ENCODE peak calls at places on chromosomes 16 and 17, in six cellular contexts. K, D, V, E, W and H are unnamed samples.

GRCh38 chr17:56319531-56319930 is 166.3 kb downstream of the ANKFN1 start:
- DNase-seq in K (no peak), D (no peak), V (peak), E (peak), W (no peak), H (no peak)

GRCh38 chr16:13553453-13553985 is 366.4 kb upstream of the ERCC4 start:
- DNase-seq in K (no peak), D (no peak), V (no peak), E (no peak), W (no peak), H (no peak)

GRCh38 chr17:8005951-8006730 is 3.7 kb downstream of the GUCY2D start:
- DNase-seq in K (no peak), D (no peak), V (no peak), E (no peak), W (no peak), H (no peak)

GRCh38 chr17:82358467-82359350 is at the start of gene TEX19:
- DNase-seq in K (no peak), D (no peak), V (no peak), E (no peak), W (peak), H (no peak)

GRCh38 chr16:17377360-17378324 is 93.1 kb downstream of the XYLT1 start:
- DNase-seq in K (no peak), D (no peak), V (no peak), E (no peak), W (no peak), H (no peak)

GRCh38 chr17:57499648-57500049 is 243.3 kb downstream of the MSI2 start:
- DNase-seq in K (no peak), D (no peak), V (no peak), E (no peak), W (no peak), H (no peak)

GRCh38 chr16:10594312-10594950 is 14.0 kb upstream of the EMP2 start:
- DNase-seq in K (no peak), D (no peak), V (no peak), E (no peak), W (no peak), H (no peak)

GRCh38 chr16:54080524-54081008 is 206.0 kb downstream of the IRX3 start:
- DNase-seq in K (no peak), D (no peak), V (peak), E (peak), W (no peak), H (no peak)

GRCh38 chr16:934178-934577 is 36.6 kb downstream of the LMF1 start:
- DNase-seq in K (no peak), D (no peak), V (no peak), E (no peak), W (no peak), H (no peak)

GRCh38 chr17:47649972-47650524 is 329 bp downstream of the KPNB1 start:
- DNase-seq in K (no peak), D (no peak), V (no peak), E (no peak), W (no peak), H (no peak)

GRCh38 chr17:72380737-72381136 is 259.9 kb downstream of the SOX9 start:
- DNase-seq in K (no peak), D (no peak), V (no peak), E (no peak), W (no peak), H (no peak)

GRCh38 chr17:28727727-28728363 is 743 bp upstream of the NEK8 start:
- DNase-seq in K (peak), D (peak), V (peak), E (no peak), W (peak), H (peak)

GRCh38 chr17:57879437-57880085 is 29.7 kb upstream of the MRPS23 start:
- DNase-seq in K (no peak), D (no peak), V (no peak), E (no peak), W (no peak), H (no peak)

GRCh38 chr17:59001158-59001814 is 105.4 kb downstream of the TRIM37 start:
- DNase-seq in K (no peak), D (peak), V (peak), E (peak), W (no peak), H (peak)

GRCh38 chr16:57999971-58000705 is at the start of gene ZNF319:
- DNase-seq in K (no peak), D (no peak), V (no peak), E (no peak), W (no peak), H (no peak)

GRCh38 chr17:43943769-43944418 is 1.6 kb upstream of the PPY start:
- DNase-seq in K (peak), D (peak), V (peak), E (no peak), W (peak), H (peak)

GRCh38 chr17:43939886-43940285 is 2.4 kb downstream of the PPY start:
- DNase-seq in K (no peak), D (no peak), V (no peak), E (no peak), W (no peak), H (no peak)

GRCh38 chr17:43942286-43942685 is at the start of gene PPY:
- DNase-seq in K (no peak), D (no peak), V (no peak), E (no peak), W (no peak), H (no peak)

GRCh38 chr17:43938838-43939182 is 3.5 kb downstream of the PPY start:
- DNase-seq in K (no peak), D (no peak), V (no peak), E (no peak), W (no peak), H (no peak)

DNA sequence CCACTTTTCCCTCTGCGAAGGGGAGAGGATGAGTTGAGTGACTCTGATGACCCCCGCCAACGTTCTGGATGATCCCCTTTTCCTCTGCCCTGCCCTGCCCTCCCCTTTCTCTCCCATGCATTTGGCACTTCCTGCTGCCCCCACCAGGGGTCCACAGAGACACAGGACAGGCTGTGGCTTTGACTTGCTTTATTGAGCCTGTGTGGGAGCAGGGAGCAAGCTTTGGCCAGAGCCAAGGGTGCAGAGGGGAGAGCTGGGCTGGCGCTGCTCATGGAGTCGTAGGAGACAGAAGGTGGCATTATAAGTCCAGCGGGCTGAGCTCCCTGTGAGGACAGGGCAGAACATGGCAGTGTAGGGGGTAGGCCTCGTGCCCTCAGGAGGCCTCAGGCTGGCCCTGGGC is 1.6 kb downstream of the PPY start:
- DNase-seq in K (peak), D (no peak), V (peak), E (no peak), W (peak), H (no peak)
- TF ChIP-seq CTCF in K (peak), D (no peak), V (peak), E (peak), W (peak), H (no peak)

GRCh38 chr17:14780116-14780515 is 479.2 kb downstream of the HS3ST3B1 start:
- DNase-seq in K (no peak), D (no peak), V (no peak), E (no peak), W (no peak), H (no peak)

GRCh38 chr17:14781123-14781522 is 480.2 kb downstream of the HS3ST3B1 start:
- DNase-seq in K (no peak), D (no peak), V (no peak), E (no peak), W (no peak), H (no peak)

GRCh38 chr17:14779236-14779635 is 478.4 kb downstream of the HS3ST3B1 start:
- DNase-seq in K (no peak), D (no peak), V (no peak), E (no peak), W (no peak), H (no peak)

GRCh38 chr17:14790518-14790917 is 474.6 kb downstream of the PMP22 start:
- DNase-seq in K (no peak), D (no peak), V (peak), E (no peak), W (no peak), H (no peak)

DNA sequence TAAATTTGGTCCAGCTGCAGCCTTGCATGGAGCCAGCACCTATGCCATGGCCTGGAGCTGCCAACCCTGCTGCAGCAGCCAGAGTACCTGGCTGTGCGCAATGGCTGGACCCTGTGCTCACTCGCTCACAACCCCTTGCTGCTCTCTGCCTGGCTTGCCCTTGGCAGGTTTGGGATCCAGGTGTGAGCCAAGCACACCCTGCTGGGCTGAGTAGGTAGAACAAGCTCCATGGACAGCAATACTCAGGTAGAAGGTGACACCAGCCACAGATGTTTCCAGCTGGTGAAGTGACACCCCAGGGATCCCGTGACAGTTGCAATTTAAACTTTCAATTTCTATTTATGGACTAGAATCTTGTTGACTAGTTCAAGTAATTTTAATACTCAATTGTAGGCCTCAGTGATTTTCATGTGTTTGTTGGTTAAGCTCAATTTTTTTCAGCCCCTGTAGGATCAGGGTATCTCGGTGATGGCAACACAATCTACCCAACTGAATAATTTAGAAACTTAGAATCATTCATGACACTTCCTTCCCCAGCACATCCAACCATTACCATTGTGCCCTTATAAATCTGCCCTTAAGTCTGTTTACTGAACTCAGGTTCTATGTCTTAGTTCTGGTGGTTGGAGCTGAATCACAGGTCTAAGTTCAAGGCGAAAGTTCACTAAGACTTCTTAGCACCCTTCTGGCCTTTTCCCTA is 480.0 kb downstream of the PMP22 start:
- DNase-seq in K (no peak), D (no peak), V (no peak), E (no peak), W (no peak), H (no peak)
- TF ChIP-seq CTCF in K (no peak), D (no peak), V (no peak), E (no peak), W (no peak), H (no peak)

GRCh38 chr16:55703003-55704001 is 47.5 kb downstream of the SLC6A2 start:
- DNase-seq in K (no peak), D (no peak), V (peak), E (peak), W (no peak), H (no peak)
- TF ChIP-seq CTCF in K (peak), D (no peak), V (peak), E (peak), W (peak), H (peak)

DNA sequence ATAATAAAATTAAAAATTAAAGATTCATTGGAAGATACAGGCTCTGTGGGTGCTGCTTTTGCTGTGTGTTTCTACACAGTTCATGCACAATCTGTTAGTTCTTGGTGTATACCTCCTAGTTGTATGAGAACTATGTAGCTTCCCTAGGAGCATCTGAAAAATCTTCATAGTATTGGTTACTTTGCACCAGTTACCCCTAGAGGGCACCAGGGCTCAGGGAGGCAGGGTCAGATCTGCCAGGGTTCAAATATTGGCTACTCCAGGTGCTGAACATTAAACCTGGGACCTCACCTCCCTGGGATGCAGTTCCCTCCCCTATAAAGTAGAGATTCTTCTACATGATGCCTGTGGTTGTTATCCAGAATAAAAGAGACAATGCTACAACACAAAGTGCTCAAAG is 583.0 kb upstream of the CDH11 start:
- DNase-seq in K (no peak), D (no peak), V (no peak), E (no peak), W (peak), H (no peak)
- TF ChIP-seq CTCF in K (no peak), D (no peak), V (no peak), E (no peak), W (peak), H (no peak)

GRCh38 chr17:32944248-32945020 is 16.5 kb downstream of the TMEM98 start:
- DNase-seq in K (no peak), D (no peak), V (no peak), E (no peak), W (no peak), H (no peak)

GRCh38 chr17:32941419-32942032 is 13.6 kb downstream of the TMEM98 start:
- DNase-seq in K (no peak), D (no peak), V (no peak), E (no peak), W (no peak), H (no peak)

GRCh38 chr17:32943206-32943605 is 15.3 kb downstream of the TMEM98 start:
- DNase-seq in K (no peak), D (no peak), V (no peak), E (no peak), W (no peak), H (no peak)

GRCh38 chr17:32943647-32944191 is 15.8 kb downstream of the TMEM98 start:
- DNase-seq in K (no peak), D (no peak), V (peak), E (peak), W (no peak), H (no peak)

DNA sequence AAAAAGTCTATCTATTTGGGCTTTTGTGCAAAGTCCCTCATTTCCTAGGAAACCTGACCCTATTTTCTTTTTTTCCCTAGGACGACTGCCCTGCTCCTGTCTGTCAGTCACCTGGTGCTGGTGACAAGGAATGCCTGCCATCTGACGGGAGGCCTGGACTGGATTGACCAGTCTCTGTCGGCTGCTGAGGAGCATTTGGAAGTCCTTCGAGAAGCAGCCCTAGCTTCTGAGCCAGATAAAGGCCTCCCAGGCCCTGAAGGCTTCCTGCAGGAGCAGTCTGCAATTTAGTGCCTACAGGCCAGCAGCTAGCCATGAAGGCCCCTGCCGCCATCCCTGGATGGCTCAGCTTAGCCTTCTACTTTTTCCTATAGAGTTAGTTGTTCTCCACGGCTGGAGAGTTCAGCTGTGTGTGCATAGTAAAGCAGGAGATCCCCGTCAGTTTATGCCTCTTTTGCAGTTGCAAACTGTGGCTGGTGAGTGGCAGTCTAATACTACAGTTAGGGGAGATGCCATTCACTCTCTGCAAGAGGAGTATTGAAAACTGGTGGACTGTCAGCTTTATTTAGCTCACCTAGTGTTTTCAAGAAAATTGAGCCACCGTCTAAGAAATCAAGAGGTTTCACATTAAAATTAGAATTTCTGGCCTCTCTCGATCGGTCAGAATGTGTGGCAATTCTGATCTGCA is 12.9 kb downstream of the TMEM98 start:
- DNase-seq in K (no peak), D (no peak), V (no peak), E (no peak), W (no peak), H (no peak)
- TF ChIP-seq CTCF in K (no peak), D (no peak), V (no peak), E (no peak), W (no peak), H (no peak)

GRCh38 chr16:29315916-29316517 is 90.5 kb downstream of the NPIPB11 start:
- DNase-seq in K (no peak), D (no peak), V (no peak), E (no peak), W (peak), H (no peak)

GRCh38 chr16:29319726-29320125 is 86.8 kb downstream of the NPIPB11 start:
- DNase-seq in K (no peak), D (no peak), V (no peak), E (no peak), W (no peak), H (no peak)

GRCh38 chr16:29317269-29317668 is 89.2 kb downstream of the NPIPB11 start:
- DNase-seq in K (no peak), D (no peak), V (no peak), E (no peak), W (no peak), H (no peak)

GRCh38 chr16:29316673-29317237 is 89.8 kb downstream of the NPIPB11 start:
- DNase-seq in K (no peak), D (no peak), V (peak), E (no peak), W (no peak), H (no peak)

GRCh38 chr16:29318037-29318436 is 88.5 kb downstream of the NPIPB11 start:
- DNase-seq in K (no peak), D (no peak), V (no peak), E (no peak), W (no peak), H (no peak)
- TF ChIP-seq CTCF in K (peak), D (no peak), V (no peak), E (peak), W (no peak), H (no peak)

GRCh38 chr17:55237268-55237667 is 27.5 kb upstream of the HLF start:
- DNase-seq in K (no peak), D (no peak), V (no peak), E (no peak), W (no peak), H (no peak)

GRCh38 chr17:55241097-55241496 is 23.7 kb upstream of the HLF start:
- DNase-seq in K (no peak), D (no peak), V (no peak), E (no peak), W (no peak), H (no peak)

GRCh38 chr17:55238197-55238930 is 26.4 kb upstream of the HLF start:
- DNase-seq in K (peak), D (peak), V (peak), E (peak), W (peak), H (peak)

GRCh38 chr17:55237826-55238196 is 26.9 kb upstream of the HLF start:
- DNase-seq in K (no peak), D (no peak), V (no peak), E (no peak), W (no peak), H (no peak)

DNA sequence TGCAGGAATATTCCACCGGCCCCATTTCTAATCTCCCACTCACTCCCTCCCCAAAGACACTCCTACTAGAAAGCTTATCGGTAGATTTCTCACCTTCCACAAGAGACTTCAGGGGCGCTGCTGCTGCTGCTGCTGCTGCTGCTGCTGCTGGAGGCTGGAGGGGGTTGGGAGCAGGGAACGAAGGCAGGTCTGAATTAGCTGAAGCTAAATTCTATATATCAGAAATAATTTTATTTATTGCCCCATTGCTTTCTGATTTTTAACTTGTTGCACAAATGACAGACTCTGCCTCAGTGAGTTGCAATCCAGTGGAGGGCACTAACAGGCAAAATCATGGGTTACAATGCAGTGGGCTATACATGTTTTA is 25.8 kb upstream of the HLF start:
- DNase-seq in K (no peak), D (no peak), V (no peak), E (peak), W (peak), H (no peak)
- TF ChIP-seq CTCF in K (no peak), D (no peak), V (no peak), E (peak), W (no peak), H (no peak)

DNA sequence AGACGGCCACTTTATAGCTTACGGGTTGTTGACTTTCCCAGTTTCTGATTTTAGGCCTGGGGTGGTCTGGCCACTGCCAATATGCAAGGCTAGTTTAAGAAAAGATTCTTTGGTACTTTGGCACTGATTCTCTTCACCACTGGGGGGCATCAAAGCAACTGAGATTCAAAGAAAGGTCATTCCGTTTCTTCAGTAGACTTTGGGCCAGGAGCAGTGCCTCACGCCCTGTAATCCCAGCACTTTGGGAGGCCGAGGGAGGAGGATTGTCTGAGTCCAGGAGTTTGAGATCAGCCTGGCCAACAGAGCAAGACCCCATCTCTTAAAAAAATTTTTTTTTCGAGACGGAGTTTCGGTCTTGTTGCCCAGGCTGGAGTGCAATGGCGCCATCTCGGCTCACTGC is 53.0 kb downstream of the RPA1 start:
- DNase-seq in K (no peak), D (no peak), V (peak), E (no peak), W (peak), H (no peak)
- TF ChIP-seq CTCF in K (peak), D (no peak), V (peak), E (peak), W (peak), H (peak)

GRCh38 chr17:11871773-11872172 is 125.5 kb downstream of the ZNF18 start:
- DNase-seq in K (no peak), D (no peak), V (no peak), E (no peak), W (peak), H (no peak)
- TF ChIP-seq CTCF in K (no peak), D (no peak), V (no peak), E (no peak), W (no peak), H (no peak)